ENCODE peak calls at places on chromosomes 11 and 22, in ten cellular contexts. H is NB4; F is RWPE1; X is cardiac muscle cell; S is thoracic aorta; Q is CD8-positive, alpha-beta T cell; K is progenitor cell of endocrine pancreas; N is activated B cell treated with CpG ODN at 0.5 μM for 24 hours; P is body of pancreas; I is Peyer's patch. T is an unnamed sample.
A peak's percentile ranks its signal among the peaks of the same experiment; 100 is the strongest.

GRCh38 chr22:49975543-49976389 is 15.2 kb downstream of the PIM3 start:
- DNase-seq in H (peak; percentile 19), F (no peak), X (no peak), S (peak; percentile 1), Q (no peak), K (no peak), N (peak; percentile 36), P (peak; percentile 4), I (peak; percentile 53), T (no peak)

GRCh38 chr11:107592813-107593212 is 1.9 kb downstream of the ELMOD1 start:
- DNase-seq in H (no peak), F (no peak), X (no peak), S (no peak), Q (no peak), K (no peak), N (no peak), P (no peak), I (no peak), T (no peak)

GRCh38 chr22:50503475-50504145 is 3.9 kb downstream of the LMF2 start:
- DNase-seq in H (no peak), F (no peak), X (no peak), S (no peak), Q (no peak), K (no peak), N (no peak), P (no peak), I (no peak), T (no peak)

GRCh38 chr11:13007702-13008435 is 1.2 kb upstream of the RASSF10 start:
- DNase-seq in H (no peak), F (peak; percentile 37), X (no peak), S (no peak), Q (no peak), K (no peak), N (no peak), P (no peak), I (no peak), T (no peak)

GRCh38 chr11:116888884-116889549 is 51.6 kb upstream of the APOA1 start:
- DNase-seq in H (no peak), F (no peak), X (no peak), S (no peak), Q (no peak), K (no peak), N (no peak), P (no peak), I (no peak), T (no peak)

GRCh38 chr11:29333993-29334780 is 682.6 kb downstream of the KCNA4 start:
- DNase-seq in H (peak; percentile 44), F (peak; percentile 43), X (peak; percentile 42), S (no peak), Q (no peak), K (no peak), N (no peak), P (no peak), I (no peak), T (no peak)

GRCh38 chr11:2194877-2195755 is 23.5 kb upstream of the TH start:
- DNase-seq in H (peak; percentile 53), F (no peak), X (peak; percentile 63), S (no peak), Q (peak; percentile 49), K (peak; percentile 74), N (peak; percentile 45), P (peak; percentile 61), I (peak; percentile 67), T (peak; percentile 59)

GRCh38 chr22:19810381-19811141 is 44.1 kb downstream of the GNB1L start:
- DNase-seq in H (no peak), F (no peak), X (no peak), S (no peak), Q (no peak), K (no peak), N (peak; percentile 5), P (no peak), I (peak; percentile 37), T (no peak)

GRCh38 chr11:1453611-1454386 is 32.8 kb downstream of the MOB2 start:
- DNase-seq in H (peak; percentile 46), F (peak; percentile 56), X (peak; percentile 64), S (no peak), Q (peak; percentile 18), K (no peak), N (no peak), P (peak; percentile 67), I (no peak), T (no peak)

GRCh38 chr11:369336-370018 is at the start of gene B4GALNT4:
- DNase-seq in H (no peak), F (peak; percentile 68), X (peak; percentile 80), S (no peak), Q (no peak), K (no peak), N (no peak), P (peak; percentile 35), I (no peak), T (no peak)

GRCh38 chr11:96524475-96524874 is 134.7 kb downstream of the JRKL start:
- DNase-seq in H (no peak), F (no peak), X (peak; percentile 40), S (no peak), Q (no peak), K (no peak), N (no peak), P (no peak), I (no peak), T (no peak)

DNA sequence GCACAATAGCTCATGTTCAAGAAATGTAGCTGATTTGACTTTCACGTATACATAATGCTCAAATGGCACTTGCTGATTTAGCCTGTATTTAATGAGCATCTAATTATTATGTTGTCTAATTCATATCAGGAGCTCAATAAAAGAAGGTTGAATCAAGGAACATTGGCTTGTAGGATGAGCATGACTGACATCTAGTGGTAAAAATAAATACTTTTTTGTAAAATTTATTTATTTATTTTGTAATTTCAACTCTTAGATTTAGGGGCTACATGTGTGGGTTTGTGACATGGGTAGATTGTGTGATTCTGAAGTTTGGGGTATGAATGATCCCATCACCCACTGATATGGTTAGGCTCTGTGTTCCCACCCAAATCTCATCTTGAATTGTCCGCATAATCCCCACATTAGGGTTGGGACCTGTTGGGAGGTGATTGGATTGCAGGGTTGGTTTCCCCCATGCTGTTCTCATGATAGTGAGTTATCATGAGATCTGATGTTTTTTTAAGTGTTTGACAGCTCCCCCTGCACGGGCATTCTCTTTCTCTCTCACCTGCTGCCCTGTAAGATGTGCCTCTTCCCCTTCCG is 1.7 kb upstream of the OR52E5 start:
- DNase-seq in H (peak; percentile 23), F (no peak), X (no peak), S (no peak), Q (no peak), K (no peak), N (no peak), P (no peak), I (no peak), T (no peak)
- TF ChIP-seq CTCF in H (no peak), F (peak; percentile 35), X (peak; percentile 39), S (peak; percentile 23), Q (peak; percentile 51), K (peak; percentile 62), N (no peak), P (peak; percentile 19), I (peak; percentile 39), T (peak; percentile 31)

DNA sequence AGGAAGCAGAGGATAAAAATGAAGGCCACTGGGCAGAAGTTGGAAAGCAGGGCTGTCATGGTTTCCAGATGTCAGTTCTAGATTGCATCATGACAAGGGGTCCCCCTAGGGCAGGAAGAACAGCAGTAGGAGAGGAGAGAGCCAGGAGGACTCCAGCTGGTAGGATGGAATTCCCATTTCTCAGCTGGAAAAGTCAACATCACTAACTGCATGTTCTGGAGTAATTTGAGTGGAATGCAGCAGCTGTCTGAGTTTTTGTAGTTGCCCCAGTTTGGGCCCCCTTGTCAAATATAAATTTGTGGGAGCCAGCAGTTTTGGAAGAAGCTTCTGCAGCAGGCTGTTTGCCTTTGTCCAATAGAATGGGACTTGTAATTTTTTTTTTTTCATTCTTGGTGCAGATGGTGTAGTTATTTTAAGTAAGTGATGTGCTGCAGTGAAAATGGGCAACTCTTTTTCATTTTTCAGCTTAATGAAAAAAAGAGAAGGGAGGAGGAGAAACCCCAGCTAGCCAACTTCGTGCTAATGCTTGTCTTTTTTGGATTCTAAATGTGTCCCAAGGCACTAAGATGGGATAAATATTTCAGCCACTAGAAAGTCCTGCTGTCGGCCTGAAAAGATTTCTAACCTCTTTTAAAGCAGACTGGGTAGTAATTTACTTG is 87.0 kb downstream of the LDLRAD3 start:
- DNase-seq in H (no peak), F (no peak), X (no peak), S (no peak), Q (no peak), K (no peak), N (no peak), P (no peak), I (no peak), T (no peak)
- TF ChIP-seq CTCF in H (no peak), F (no peak), X (no peak), S (no peak), Q (no peak), K (no peak), N (no peak), P (no peak), I (no peak), T (no peak)

GRCh38 chr11:46237248-46238077 is 40.0 kb upstream of the CREB3L1 start:
- DNase-seq in H (peak; percentile 96), F (peak; percentile 88), X (peak; percentile 72), S (peak; percentile 46), Q (peak; percentile 41), K (no peak), N (peak; percentile 26), P (peak; percentile 32), I (no peak), T (no peak)

GRCh38 chr11:46238967-46239800 is 38.3 kb upstream of the CREB3L1 start:
- DNase-seq in H (peak; percentile 90), F (peak; percentile 83), X (peak; percentile 90), S (peak; percentile 47), Q (peak; percentile 77), K (peak; percentile 89), N (peak; percentile 80), P (peak; percentile 86), I (peak; percentile 88), T (peak; percentile 81)

GRCh38 chr11:46239801-46240061 is 37.7 kb upstream of the CREB3L1 start:
- DNase-seq in H (no peak), F (no peak), X (no peak), S (no peak), Q (no peak), K (no peak), N (no peak), P (no peak), I (no peak), T (no peak)

GRCh38 chr11:46236918-46237247 is 40.6 kb upstream of the CREB3L1 start:
- DNase-seq in H (no peak), F (no peak), X (no peak), S (no peak), Q (no peak), K (no peak), N (no peak), P (no peak), I (no peak), T (no peak)

GRCh38 chr11:46238078-46238966 is 39.1 kb upstream of the CREB3L1 start:
- DNase-seq in H (peak; percentile 83), F (peak; percentile 54), X (peak; percentile 83), S (no peak), Q (peak; percentile 54), K (peak; percentile 59), N (peak; percentile 47), P (peak; percentile 72), I (peak; percentile 69), T (peak; percentile 53)
- TF ChIP-seq CTCF in H (no peak), F (no peak), X (no peak), S (no peak), Q (no peak), K (peak; percentile 28), N (no peak), P (peak; percentile 32), I (no peak), T (no peak)

DNA sequence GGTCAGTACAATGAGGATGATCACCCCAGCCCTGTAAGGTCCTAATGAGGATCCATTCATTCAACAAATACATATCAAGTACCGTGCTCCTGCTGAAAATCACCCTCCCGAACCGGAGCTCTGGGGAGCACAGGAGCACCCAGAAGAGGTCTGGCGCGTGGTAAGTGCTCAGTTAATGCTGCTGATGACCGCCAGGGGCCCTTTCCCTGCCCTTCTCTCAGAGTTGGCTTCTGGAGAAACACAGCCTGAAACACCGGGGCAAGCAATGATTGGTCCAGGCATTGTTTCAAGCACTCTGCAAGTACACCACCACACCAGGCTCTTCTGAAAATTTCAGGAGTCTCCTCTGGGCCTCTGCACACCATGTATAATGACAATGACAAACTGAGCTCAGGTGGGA is 3.8 kb upstream of the CCDC86 start:
- DNase-seq in H (no peak), F (no peak), X (peak; percentile 23), S (no peak), Q (no peak), K (no peak), N (no peak), P (no peak), I (no peak), T (no peak)
- TF ChIP-seq CTCF in H (no peak), F (no peak), X (peak; percentile 52), S (no peak), Q (no peak), K (peak; percentile 41), N (no peak), P (peak; percentile 14), I (no peak), T (no peak)